ENCODE peak calls at places on chromosomes 6 and 20, in seven cellular contexts. P, J, R, Y, L, A and T are unnamed samples.

GRCh38 chr6:33297406-33297955 is 1.3 kb downstream of the RGL2 start:
- DNase-seq in P (no peak), J (peak), R (peak), Y (no peak), L (no peak), A (no peak), T (peak)

GRCh38 chr6:150293423-150294280 is 75.2 kb upstream of the IYD start:
- DNase-seq in P (no peak), J (no peak), R (no peak), Y (peak), L (peak), A (no peak), T (no peak)

GRCh38 chr20:4929686-4930397 is 71.5 kb downstream of the SLC23A2 start:
- DNase-seq in P (no peak), J (no peak), R (no peak), Y (peak), L (no peak), A (no peak), T (no peak)

GRCh38 chr20:20440473-20440872 is 72.6 kb downstream of the INSM1 start:
- DNase-seq in P (no peak), J (no peak), R (no peak), Y (no peak), L (no peak), A (no peak), T (no peak)

GRCh38 chr6:107555449-107555848 is 65.5 kb downstream of the SOBP start:
- DNase-seq in P (no peak), J (no peak), R (no peak), Y (no peak), L (no peak), A (no peak), T (no peak)

GRCh38 chr20:1900321-1900791 is 5.1 kb downstream of the SIRPA start:
- DNase-seq in P (no peak), J (peak), R (no peak), Y (peak), L (peak), A (no peak), T (no peak)

GRCh38 chr6:7413151-7413823 is 23.7 kb downstream of the RIOK1 start:
- DNase-seq in P (no peak), J (no peak), R (no peak), Y (no peak), L (peak), A (no peak), T (no peak)

GRCh38 chr20:10644458-10645204 is 29.2 kb downstream of the JAG1 start:
- DNase-seq in P (no peak), J (no peak), R (no peak), Y (no peak), L (no peak), A (no peak), T (no peak)

GRCh38 chr6:109318328-109318876 is 63.9 kb downstream of the CD164 start:
- DNase-seq in P (no peak), J (peak), R (no peak), Y (no peak), L (no peak), A (no peak), T (no peak)

GRCh38 chr20:23923311-23923710 is 43.8 kb upstream of the CST5 start:
- DNase-seq in P (no peak), J (no peak), R (no peak), Y (no peak), L (no peak), A (no peak), T (no peak)

GRCh38 chr6:5389086-5389745 is 127.9 kb downstream of the FARS2 start:
- DNase-seq in P (no peak), J (no peak), R (no peak), Y (no peak), L (no peak), A (no peak), T (no peak)

GRCh38 chr20:60087563-60088105 is 129.4 kb downstream of the CDH26 start:
- DNase-seq in P (no peak), J (no peak), R (no peak), Y (peak), L (peak), A (no peak), T (no peak)
- H3K4me3 ChIP-seq in P (no peak), J (no peak), R (peak), Y (no peak), L (no peak), A (peak), T (peak)

GRCh38 chr6:160124007-160124406 is 2.4 kb downstream of the SLC22A1 start:
- DNase-seq in P (no peak), J (no peak), R (peak), Y (no peak), L (no peak), A (no peak), T (no peak)

GRCh38 chr6:160120087-160120486 is 1.5 kb upstream of the SLC22A1 start:
- DNase-seq in P (no peak), J (no peak), R (no peak), Y (peak), L (peak), A (no peak), T (no peak)

GRCh38 chr6:160122744-160123143 is 1.1 kb downstream of the SLC22A1 start:
- DNase-seq in P (no peak), J (no peak), R (no peak), Y (no peak), L (no peak), A (no peak), T (no peak)

GRCh38 chr6:160121981-160122380 is 366 bp downstream of the SLC22A1 start:
- DNase-seq in P (no peak), J (no peak), R (peak), Y (no peak), L (no peak), A (no peak), T (no peak)

DNA sequence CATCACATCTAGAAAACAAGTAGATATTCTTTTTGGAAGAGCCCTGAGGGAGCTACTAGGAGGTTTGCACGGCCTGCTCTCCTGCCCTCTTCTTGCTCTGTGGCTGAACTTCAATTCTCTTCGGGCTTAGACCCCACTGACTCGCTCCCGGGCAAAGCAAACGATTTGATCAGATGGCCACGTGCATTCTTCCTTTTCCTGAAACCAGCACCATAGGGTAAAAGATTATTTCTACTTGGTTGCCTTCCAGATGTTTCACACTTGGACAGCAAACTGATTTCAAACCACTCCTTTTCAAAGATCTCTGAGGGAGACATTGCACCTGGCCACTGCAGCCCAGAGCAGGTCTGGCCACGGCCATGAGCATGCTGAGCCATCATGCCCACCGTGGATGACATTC is at the start of gene SLC22A1:
- DNase-seq in P (no peak), J (no peak), R (no peak), Y (no peak), L (no peak), A (no peak), T (no peak)
- H3K4me3 ChIP-seq in P (no peak), J (no peak), R (no peak), Y (no peak), L (no peak), A (no peak), T (no peak)

DNA sequence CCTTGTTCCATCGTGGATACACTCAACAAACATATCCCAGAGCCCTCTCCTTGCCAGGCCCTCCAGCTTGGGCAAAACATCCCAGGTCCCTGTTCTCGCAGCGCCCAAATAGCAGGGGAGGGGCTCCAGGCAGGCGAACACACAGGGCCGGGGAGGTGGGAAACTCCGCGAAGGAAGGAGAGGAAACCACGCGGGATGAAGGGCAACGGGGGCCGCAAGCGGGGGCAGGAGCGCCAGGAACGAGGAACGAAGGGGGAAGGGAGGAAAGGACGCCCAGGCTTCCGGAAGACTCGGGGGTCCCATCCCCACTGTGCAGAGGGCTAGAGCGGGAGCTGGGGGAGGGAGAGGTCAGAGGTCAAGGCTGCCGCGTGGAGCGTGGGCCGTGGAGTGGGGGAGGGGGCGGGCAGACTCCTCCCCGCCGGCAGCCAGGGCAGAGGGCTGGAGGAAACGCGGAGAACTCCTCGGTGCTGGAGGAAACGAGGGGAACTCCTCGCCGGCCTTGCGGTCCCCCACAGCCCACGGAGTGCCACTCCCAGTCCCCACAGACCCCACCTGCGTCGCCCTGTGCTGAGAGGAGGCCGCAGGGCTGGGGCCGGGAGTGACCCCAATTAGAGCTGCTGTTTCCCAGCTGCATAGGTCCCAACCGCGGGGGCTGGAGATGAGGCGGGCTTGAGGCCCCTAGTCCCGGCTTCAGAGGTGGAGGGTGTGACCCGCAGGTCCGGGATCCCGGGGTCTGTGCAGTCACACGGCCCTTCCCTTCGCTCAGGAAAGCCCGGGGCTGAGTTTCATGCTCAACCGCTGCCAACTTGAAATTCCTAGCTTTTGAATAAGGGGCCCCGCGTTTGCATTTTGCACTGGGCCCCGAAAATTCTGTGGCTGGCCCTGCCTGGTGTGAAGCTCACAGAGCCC is 1.2 kb upstream of the RBM38 start:
- DNase-seq in P (peak), J (peak), R (peak), Y (no peak), L (peak), A (no peak), T (peak)
- H3K4me3 ChIP-seq in P (peak), J (no peak), R (peak), Y (no peak), L (no peak), A (no peak), T (peak)

DNA sequence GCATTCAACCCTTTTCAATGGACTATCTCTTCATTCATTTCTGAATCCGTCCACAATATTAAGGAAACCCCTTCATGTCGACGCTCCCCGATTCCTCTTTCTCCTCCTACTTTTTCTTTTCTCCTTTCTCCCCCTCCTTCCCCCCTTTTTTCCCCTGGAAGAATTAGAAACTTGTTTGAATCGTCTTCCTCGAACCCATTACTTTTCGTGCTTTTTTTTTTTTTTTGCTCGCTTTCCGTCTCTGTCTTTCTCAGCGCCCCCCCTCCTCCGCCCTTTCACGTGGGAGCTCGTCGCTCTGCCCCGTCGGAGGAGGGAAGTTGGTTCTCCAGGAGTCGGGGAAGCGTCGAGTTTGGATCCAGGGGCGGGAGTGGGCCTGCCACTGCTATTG is 2.3 kb upstream of the NKX2-2 start:
- DNase-seq in P (no peak), J (no peak), R (no peak), Y (no peak), L (no peak), A (no peak), T (no peak)
- H3K4me3 ChIP-seq in P (no peak), J (no peak), R (no peak), Y (no peak), L (no peak), A (no peak), T (no peak)

GRCh38 chr20:57773059-57773815 is 63.4 kb upstream of the PMEPA1 start:
- DNase-seq in P (no peak), J (no peak), R (no peak), Y (no peak), L (peak), A (no peak), T (no peak)

GRCh38 chr20:57774951-57775350 is 65.1 kb upstream of the PMEPA1 start:
- DNase-seq in P (no peak), J (no peak), R (no peak), Y (no peak), L (no peak), A (no peak), T (no peak)

GRCh38 chr20:57774111-57774880 is 64.5 kb upstream of the PMEPA1 start:
- DNase-seq in P (no peak), J (no peak), R (no peak), Y (no peak), L (no peak), A (no peak), T (no peak)

GRCh38 chr20:57770852-57771746 is 61.3 kb upstream of the PMEPA1 start:
- DNase-seq in P (no peak), J (no peak), R (no peak), Y (no peak), L (no peak), A (no peak), T (no peak)

GRCh38 chr20:57772349-57772964 is 62.6 kb upstream of the PMEPA1 start:
- DNase-seq in P (peak), J (no peak), R (no peak), Y (peak), L (peak), A (no peak), T (no peak)
- H3K4me3 ChIP-seq in P (no peak), J (no peak), R (no peak), Y (no peak), L (no peak), A (no peak), T (no peak)

DNA sequence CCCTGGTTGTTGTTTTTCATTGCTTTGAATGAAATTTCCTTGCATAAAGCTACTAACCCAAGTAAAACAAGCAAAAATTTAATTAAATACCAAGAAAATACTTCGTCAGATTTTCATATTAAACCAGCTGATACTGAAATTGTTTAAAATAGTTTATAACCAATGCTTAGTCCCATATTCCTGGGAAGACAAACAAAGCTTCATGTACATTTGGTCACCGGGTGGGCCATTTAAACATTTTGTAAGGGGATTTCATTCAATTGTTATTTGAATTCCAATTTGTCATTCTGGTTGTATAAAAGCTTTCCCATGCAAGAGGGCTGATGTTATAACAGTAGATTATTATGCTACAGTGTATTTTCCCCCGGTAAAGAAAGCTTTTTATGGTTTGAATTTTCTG is 578 bp upstream of the RBBP9 start:
- DNase-seq in P (no peak), J (no peak), R (no peak), Y (no peak), L (no peak), A (no peak), T (no peak)
- H3K4me3 ChIP-seq in P (no peak), J (no peak), R (peak), Y (no peak), L (no peak), A (no peak), T (no peak)

DNA sequence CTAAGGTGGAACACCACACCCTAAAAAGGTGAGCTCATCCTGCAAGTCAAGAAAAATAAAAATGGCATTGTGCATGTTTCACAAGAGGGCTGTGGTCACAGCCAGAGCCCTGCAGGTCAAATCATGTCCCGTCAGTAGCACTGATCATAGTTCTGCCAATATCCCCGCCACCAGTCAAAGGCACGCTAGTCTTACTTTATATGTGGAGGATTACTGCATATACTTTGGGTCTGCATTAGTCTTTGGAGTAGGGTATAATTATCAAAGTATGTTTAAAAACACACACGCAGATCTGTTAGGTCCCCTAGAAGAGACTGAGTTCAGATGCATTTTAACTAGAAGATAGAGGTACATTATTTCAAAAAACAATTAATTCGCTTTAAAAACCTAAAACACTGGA is 1.8 kb downstream of the PERP start:
- DNase-seq in P (no peak), J (peak), R (no peak), Y (no peak), L (no peak), A (no peak), T (no peak)
- H3K4me3 ChIP-seq in P (no peak), J (no peak), R (peak), Y (no peak), L (peak), A (no peak), T (peak)